ENCODE peak calls at places on chromosomes 4 and X, in five cellular contexts. B, T, S, O and X are unnamed samples.

GRCh38 chrX:24646745-24647182 is 383 bp downstream of the PCYT1B start:
- DNase-seq in O (peak), B (peak), S (no peak), T (no peak), X (no peak)

GRCh38 chr4:31088600-31089230 is 368.5 kb downstream of the PCDH7 start:
- DNase-seq in S (no peak), O (no peak), T (no peak), B (no peak), X (no peak)

GRCh38 chrX:101191217-101191750 is 28.3 kb upstream of the DRP2 start:
- DNase-seq in T (no peak), B (peak), S (no peak), O (peak), X (peak)

GRCh38 chr4:123785515-123785914 is 388.9 kb downstream of the SPRY1 start:
- DNase-seq in S (no peak), O (peak), T (no peak), B (no peak), X (no peak)

GRCh38 chr4:135515295-135515694 is 1313.7 kb upstream of the PABPC4L start:
- DNase-seq in O (no peak), B (no peak), S (no peak), T (no peak), X (no peak)

GRCh38 chr4:179855471-179855870 is 2387.7 kb upstream of the TENM3 start:
- DNase-seq in B (no peak), T (no peak), S (no peak), O (no peak), X (no peak)

GRCh38 chr4:130563185-130563890 is 1467.4 kb downstream of the C4orf33 start:
- DNase-seq in O (peak), S (no peak), B (peak), T (peak), X (no peak)

GRCh38 chr4:100109921-100110320 is 80.3 kb downstream of the DDIT4L start:
- DNase-seq in S (no peak), T (no peak), O (no peak), B (peak), X (no peak)

GRCh38 chrX:50067435-50068292 is 133.1 kb downstream of the AKAP4 start:
- DNase-seq in T (peak), B (peak), O (peak), S (no peak), X (no peak)

GRCh38 chr4:123699823-123700822 is 303.5 kb downstream of the SPRY1 start:
- DNase-seq in B (no peak), T (no peak), S (peak), O (peak), X (no peak)

GRCh38 chrX:73847991-73848390 is 285.0 kb downstream of the CHIC1 start:
- DNase-seq in O (peak), S (no peak), B (no peak), T (no peak), X (no peak)

GRCh38 chrX:73852022-73852421 is 289.0 kb downstream of the CHIC1 start:
- DNase-seq in T (no peak), B (no peak), S (no peak), O (no peak), X (no peak)

GRCh38 chrX:73851014-73852009 is 288.3 kb downstream of the CHIC1 start:
- DNase-seq in S (no peak), T (no peak), B (peak), O (no peak), X (peak)

GRCh38 chrX:73849054-73849453 is 286.1 kb downstream of the CHIC1 start:
- DNase-seq in T (no peak), B (no peak), O (no peak), S (no peak), X (no peak)

DNA sequence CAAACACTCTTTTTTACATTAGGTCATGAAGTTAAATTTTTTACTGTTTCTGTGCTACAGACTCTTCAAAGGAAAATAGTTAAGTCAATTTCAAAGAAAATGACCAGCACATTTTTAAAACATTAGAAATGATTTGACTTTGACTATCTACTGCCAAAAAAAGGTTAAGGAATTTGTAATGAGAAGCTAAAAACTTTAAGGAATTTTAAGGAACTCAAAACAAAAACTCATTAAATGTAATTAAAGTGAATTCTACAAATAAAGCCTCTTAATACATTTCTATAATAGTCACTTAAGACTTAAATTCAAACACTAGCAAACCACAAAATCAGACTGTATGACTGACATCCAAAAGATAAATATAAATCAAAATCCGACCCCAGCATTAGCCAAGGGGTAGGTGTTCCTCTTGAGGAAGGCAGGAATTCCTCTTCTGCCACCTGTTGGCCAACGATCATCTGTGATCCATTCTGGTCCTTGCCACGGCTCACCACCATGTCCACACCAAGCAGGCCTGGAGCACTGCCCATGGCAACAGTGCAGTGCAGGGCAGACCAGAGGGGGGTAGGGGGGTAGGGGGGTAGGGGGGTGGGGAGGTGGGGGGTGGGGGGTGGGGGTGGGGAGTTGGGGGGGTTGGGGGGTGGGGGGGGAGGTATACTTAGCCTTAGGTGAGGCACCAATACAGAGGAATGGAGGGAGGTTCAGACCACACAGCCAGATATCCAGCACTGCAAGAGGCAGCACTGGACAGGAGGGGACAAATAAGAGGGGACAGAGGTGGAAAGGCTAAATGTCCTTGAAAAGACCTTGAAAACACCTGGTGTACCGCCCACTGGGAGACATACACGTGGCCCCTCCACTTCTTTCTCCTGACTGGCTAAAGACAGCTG is 287.4 kb downstream of the CHIC1 start:
- DNase-seq in T (peak), O (peak), S (no peak), B (peak), X (peak)
- TF ChIP-seq CTCF in T (no peak), O (peak), S (no peak), B (peak), X (peak)

DNA sequence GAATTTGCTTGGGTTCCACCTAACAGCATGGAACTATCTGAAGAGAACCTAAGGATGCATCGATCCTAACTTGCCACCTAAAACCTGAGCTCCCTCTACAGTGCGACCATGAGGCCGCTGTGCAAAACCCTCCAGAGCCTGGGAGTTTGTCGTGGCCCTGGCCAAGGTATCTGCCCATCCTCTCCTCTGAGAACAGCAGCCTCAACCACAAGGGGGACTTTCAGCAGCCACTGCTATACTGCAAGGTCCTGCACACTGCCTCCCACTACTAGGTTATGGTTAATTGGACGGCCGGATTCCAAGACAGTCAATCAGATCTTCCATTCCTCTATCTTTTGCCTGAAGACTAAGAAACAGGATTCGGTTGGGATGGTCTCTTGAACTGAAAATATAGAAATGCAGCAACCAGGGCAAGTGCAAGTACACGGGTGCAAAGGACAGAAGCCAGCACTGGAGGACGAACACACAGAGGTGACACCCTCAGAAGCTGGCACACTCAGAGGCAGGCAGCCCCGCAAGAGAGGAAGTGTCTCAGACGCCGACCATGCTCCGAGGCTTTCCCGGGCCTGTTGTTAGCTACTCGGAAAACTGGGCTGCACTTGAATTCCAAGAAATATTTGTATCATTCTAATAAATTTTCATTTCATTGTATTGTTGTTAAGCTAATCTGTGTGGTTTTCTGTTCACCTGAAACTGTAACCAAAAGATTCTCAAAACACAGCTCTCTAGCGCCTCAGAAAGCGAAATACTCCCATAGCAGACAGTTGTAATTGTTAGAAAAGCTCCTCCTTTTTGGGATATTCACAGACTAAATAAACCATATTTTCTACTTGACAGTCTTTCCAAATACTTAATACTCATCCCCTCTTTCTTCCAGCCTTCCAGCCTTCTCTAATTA is 63.3 kb downstream of the AFAP1 start:
- DNase-seq in B (peak), O (peak), S (no peak), T (no peak), X (peak)
- TF ChIP-seq CTCF in B (peak), O (peak), S (peak), T (no peak), X (peak)

GRCh38 chr4:8478371-8478770 is 37.8 kb downstream of the TRMT44 start:
- DNase-seq in O (no peak), B (peak), S (no peak), T (no peak), X (no peak)
- TF ChIP-seq CTCF in O (no peak), B (no peak), S (no peak), T (no peak), X (no peak)

GRCh38 chr4:148056879-148057278 is 325.0 kb downstream of the ARHGAP10 start:
- DNase-seq in B (no peak), S (no peak), T (peak), O (peak), X (peak)
- TF ChIP-seq CTCF in B (no peak), S (no peak), T (no peak), O (no peak), X (peak)

GRCh38 chr4:141860974-141861373 is 224.6 kb downstream of the IL15 start:
- DNase-seq in S (no peak), T (peak), O (no peak), B (no peak), X (no peak)
- TF ChIP-seq CTCF in S (no peak), T (no peak), O (no peak), B (no peak), X (no peak)

DNA sequence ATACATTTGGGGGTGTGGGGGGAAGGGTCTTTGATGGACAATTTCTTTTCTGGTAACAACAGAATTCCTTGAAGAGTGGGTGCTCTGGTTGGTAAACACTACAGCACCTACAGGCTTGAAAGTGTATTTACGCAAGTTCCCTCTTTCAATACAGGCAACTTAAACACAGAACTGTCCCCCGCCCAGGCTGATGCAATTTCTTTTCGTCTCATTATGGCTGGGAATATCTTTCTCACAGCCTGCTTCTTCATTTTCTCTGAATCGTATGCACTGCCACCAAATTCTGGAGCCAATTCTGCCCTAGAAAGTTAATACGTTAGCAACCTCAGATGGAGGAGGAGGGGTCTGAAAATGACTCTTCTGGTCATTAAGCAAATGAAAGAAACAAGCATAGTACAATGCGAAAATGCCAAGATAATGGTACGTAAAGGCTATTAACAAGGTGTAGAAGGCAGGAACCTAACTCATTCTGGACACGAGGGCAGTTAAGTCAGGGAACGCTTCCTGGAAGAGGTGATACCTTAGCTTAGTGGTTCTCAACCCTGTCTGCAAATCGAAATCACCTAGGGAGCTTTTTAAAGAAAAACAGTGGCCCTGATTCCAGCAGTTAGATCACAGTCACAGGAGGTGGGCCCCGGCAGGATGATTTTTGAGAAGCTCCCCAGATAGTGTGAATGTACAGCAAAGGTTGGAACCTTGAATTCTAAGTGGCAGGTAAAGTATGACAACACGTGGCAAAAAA is 1.0 kb downstream of the AGA start:
- DNase-seq in S (no peak), B (peak), T (peak), O (peak), X (peak)
- TF ChIP-seq CTCF in S (no peak), B (peak), T (no peak), O (no peak), X (peak)

GRCh38 chr4:67702166-67702565 is 1.2 kb upstream of the UBA6 start:
- DNase-seq in O (no peak), T (no peak), S (no peak), B (no peak), X (no peak)
- TF ChIP-seq CTCF in O (no peak), T (no peak), S (no peak), B (no peak), X (no peak)

GRCh38 chrX:149903889-149904748 is 23.1 kb downstream of the MAGEA8 start:
- DNase-seq in B (no peak), S (no peak), O (peak), T (no peak), X (no peak)
- TF ChIP-seq CTCF in B (peak), S (no peak), O (peak), T (no peak), X (no peak)

GRCh38 chrX:107429090-107429489 is 20.4 kb upstream of the FRMPD3 start:
- DNase-seq in O (peak), B (no peak), T (peak), S (no peak), X (no peak)
- TF ChIP-seq CTCF in O (peak), B (peak), T (peak), S (no peak), X (peak)